ENCODE peak calls at places on chromosomes 1 and 21, in eight cellular contexts. R, M, B, Y, C, O, I and A are unnamed samples.

GRCh38 chr1:63790989-63791388 is 17.2 kb downstream of the ROR1 start:
- DNase-seq in C (no peak), B (peak; percentile 32), R (no peak), Y (no peak), M (no peak), I (no peak), O (no peak), A (no peak)

GRCh38 chr1:199405634-199406196 is 621.8 kb upstream of the NR5A2 start:
- DNase-seq in Y (no peak), I (no peak), R (no peak), B (no peak), C (no peak), M (no peak), O (no peak), A (no peak)

GRCh38 chr1:52955129-52955970 is 28.3 kb downstream of the SCP2 start:
- DNase-seq in O (peak; percentile 67), I (no peak), M (peak; percentile 75), C (no peak), Y (no peak), R (no peak), B (peak; percentile 14), A (no peak)

GRCh38 chr1:205970486-205970885 is 27.2 kb upstream of the SLC26A9 start:
- DNase-seq in C (no peak), O (no peak), M (no peak), I (no peak), R (no peak), Y (no peak), B (no peak), A (no peak)

GRCh38 chr1:172359531-172359991 is 60.9 kb upstream of the C1orf105 start:
- DNase-seq in I (no peak), Y (no peak), R (peak; percentile 73), B (peak; percentile 33), C (no peak), M (peak; percentile 77), O (peak; percentile 51), A (no peak)

GRCh38 chr1:204574016-204574855 is 58.0 kb downstream of the MDM4 start:
- DNase-seq in C (no peak), Y (no peak), I (no peak), M (no peak), R (no peak), O (no peak), B (no peak), A (no peak)

GRCh38 chr1:147225193-147225730 is at the start of gene FMO5:
- DNase-seq in M (peak; percentile 83), C (peak; percentile 59), O (peak; percentile 76), R (no peak), I (peak; percentile 49), Y (peak; percentile 39), B (peak; percentile 84), A (peak; percentile 91)

GRCh38 chr1:33928256-33928655 is 64.4 kb downstream of the HMGB4 start:
- DNase-seq in Y (no peak), O (peak; percentile 32), R (no peak), C (no peak), B (no peak), I (no peak), M (no peak), A (no peak)

GRCh38 chr1:170680428-170680827 is 16.5 kb downstream of the PRRX1 start:
- DNase-seq in M (no peak), O (peak; percentile 98), Y (no peak), R (no peak), B (no peak), C (no peak), I (no peak), A (no peak)

GRCh38 chr1:28928306-28928987 is 14.1 kb downstream of the EPB41 start:
- DNase-seq in C (no peak), M (no peak), O (no peak), I (no peak), B (no peak), Y (no peak), R (no peak), A (no peak)

GRCh38 chr1:180042994-180043622 is 88.5 kb downstream of the CEP350 start:
- DNase-seq in M (no peak), R (no peak), Y (no peak), B (no peak), O (peak; percentile 53), I (no peak), C (no peak), A (no peak)

GRCh38 chr1:161839591-161839990 is 73.5 kb downstream of the ATF6 start:
- DNase-seq in B (no peak), Y (no peak), R (no peak), I (no peak), O (no peak), C (no peak), M (no peak), A (no peak)

GRCh38 chr1:192826791-192827477 is 18.1 kb downstream of the RGS2 start:
- DNase-seq in Y (no peak), M (peak; percentile 32), C (no peak), R (no peak), B (no peak), O (no peak), I (no peak), A (no peak)

GRCh38 chr1:56645663-56646330 is 683 bp downstream of the PRKAA2 start:
- DNase-seq in C (peak; percentile 18), O (peak; percentile 8), I (no peak), R (no peak), M (no peak), Y (no peak), B (peak; percentile 28), A (no peak)

GRCh38 chr1:239831577-239832355 is 259.9 kb upstream of the FMN2 start:
- DNase-seq in Y (no peak), B (no peak), M (no peak), I (no peak), C (no peak), O (no peak), R (no peak), A (no peak)

GRCh38 chr1:243490147-243490546 is 234.3 kb downstream of the SDCCAG8 start:
- DNase-seq in C (no peak), B (no peak), O (no peak), Y (no peak), R (no peak), I (no peak), M (no peak), A (no peak)

GRCh38 chr21:45140346-45140940 is 66.1 kb downstream of the ADARB1 start:
- DNase-seq in M (peak; percentile 92), O (peak; percentile 95), R (no peak), B (peak; percentile 77), C (peak; percentile 90), I (peak; percentile 62), Y (peak; percentile 45), A (peak; percentile 81)

GRCh38 chr1:94993931-94994645 is 67.2 kb upstream of the CNN3 start:
- DNase-seq in Y (no peak), R (no peak), M (no peak), C (no peak), I (no peak), B (no peak), O (no peak), A (no peak)

GRCh38 chr21:37712204-37712934 is 203.9 kb downstream of the KCNJ6 start:
- DNase-seq in C (peak; percentile 85), M (peak; percentile 86), I (peak; percentile 22), R (peak; percentile 57), Y (peak; percentile 24), O (peak; percentile 78), B (peak; percentile 75), A (peak; percentile 75)

DNA sequence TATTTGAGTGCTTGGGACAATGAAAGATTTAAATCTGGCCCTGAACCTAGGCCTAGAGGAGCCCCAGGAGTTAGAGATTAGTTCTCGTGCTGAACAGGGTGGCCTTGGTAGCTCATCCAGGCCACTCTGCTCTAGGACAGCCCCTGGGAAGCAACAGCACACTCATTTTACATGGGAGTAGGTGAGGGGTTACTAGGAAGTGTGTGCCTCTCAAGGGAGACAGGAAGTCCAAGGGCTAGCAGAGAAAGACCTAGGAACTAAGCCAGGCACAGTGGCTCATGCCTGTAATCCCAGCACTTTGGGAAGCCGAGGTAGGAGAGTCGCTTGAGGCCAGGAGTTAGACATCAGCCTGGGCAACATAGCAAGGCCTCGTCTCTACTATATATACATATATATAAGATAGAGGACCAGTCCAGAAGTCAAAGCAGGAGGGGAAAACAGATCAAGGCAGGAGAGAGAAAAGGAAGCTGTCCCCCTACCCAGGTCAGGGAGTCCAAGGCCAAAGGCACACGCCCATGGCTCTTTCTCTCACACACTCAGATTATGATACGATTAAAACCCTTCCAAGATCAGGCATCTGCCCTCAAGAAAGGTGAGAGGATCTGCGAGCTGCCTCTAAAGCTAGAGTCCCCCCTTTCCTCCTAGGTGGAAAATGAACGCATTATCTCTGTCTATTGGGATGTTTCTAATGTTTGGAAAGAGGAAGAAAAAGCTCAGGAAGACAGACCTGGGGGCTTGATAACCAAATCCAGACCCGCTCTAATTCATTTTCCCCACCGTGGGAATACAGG is 7.8 kb downstream of the PAFAH2 start:
- DNase-seq in O (peak; percentile 36), M (no peak), Y (no peak), R (no peak), C (no peak), I (no peak), B (no peak), A (no peak)
- H3K4me1 ChIP-seq in O (no peaks in the 10 kb centered on the region), M (no peaks in the 10 kb centered on the region), Y (no peaks in the 10 kb centered on the region), R (peaks cover 3% of the 10 kb centered on the region), C (peaks cover 20% of the 10 kb centered on the region), I (peaks cover 57% of the 10 kb centered on the region), B (no peaks in the 10 kb centered on the region), A (peaks cover 13% of the 10 kb centered on the region)

GRCh38 chr1:226029093-226029496 is 30.0 kb upstream of the SDE2 start:
- DNase-seq in M (peak; percentile 72), R (no peak), B (peak; percentile 79), C (no peak), I (no peak), Y (no peak), O (no peak), A (no peak)

GRCh38 chr1:226023735-226024134 is 24.6 kb upstream of the SDE2 start:
- DNase-seq in M (no peak), R (no peak), I (no peak), B (no peak), Y (no peak), O (no peak), C (no peak), A (no peak)

GRCh38 chr1:226026833-226027232 is 27.7 kb upstream of the SDE2 start:
- DNase-seq in B (no peak), I (no peak), O (no peak), C (no peak), M (no peak), Y (no peak), R (no peak), A (no peak)

GRCh38 chr1:226029568-226030225 is 30.6 kb upstream of the SDE2 start:
- DNase-seq in Y (no peak), C (no peak), I (no peak), R (no peak), M (no peak), O (no peak), B (peak; percentile 31), A (no peak)

GRCh38 chr1:226027861-226028260 is 28.7 kb upstream of the SDE2 start:
- DNase-seq in Y (no peak), M (no peak), O (no peak), C (no peak), R (no peak), B (no peak), I (no peak), A (no peak)
- TF ChIP-seq CTCF in Y (no peak), M (no peak), O (no peak), C (no peak), R (no peak), B (no peak), I (no peak), A (no peak)

GRCh38 chr1:8486047-8486446 is 168.1 kb downstream of the SLC45A1 start:
- DNase-seq in R (no peak), M (no peak), I (no peak), C (no peak), B (no peak), O (no peak), Y (no peak), A (no peak)
- H3K27ac ChIP-seq in R (no peak overlapping the region), M (no peak overlapping the region), I (no peak overlapping the region), C (no peak overlapping the region), B (no peak overlapping the region), O (no peak overlapping the region), Y (no peak overlapping the region), A (no peak overlapping the region)

GRCh38 chr1:10679521-10680220 is 116.8 kb downstream of the CASZ1 start:
- DNase-seq in R (no peak), C (peak; percentile 85), O (peak; percentile 30), B (peak; percentile 69), M (peak; percentile 70), I (no peak), Y (no peak), A (no peak)
- H3K4me1 ChIP-seq in R (peaks cover 30% of the 10 kb centered on the region), C (peaks cover 71% of the 10 kb centered on the region), O (no peaks in the 10 kb centered on the region), B (peaks cover 90% of the 10 kb centered on the region), M (peaks cover 57% of the 10 kb centered on the region), I (no peaks in the 10 kb centered on the region), Y (no peaks in the 10 kb centered on the region), A (peaks cover 73% of the 10 kb centered on the region)